ENCODE peak calls at places on chromosomes 1 and 21, in seven cellular contexts. D is epithelial cell of esophagus; O is activated T-helper 1 cell treated with anti-CD3 and anti-CD28 coated beads, Interleukin-12 subunit alpha, Interleukin-12 subunit beta, Interleukin-2, Interleukin-4 antibody, amounts not matched to agents 30 ng/mL and 10 ng/mL and 1 ng/mL, durations not matched to agents 14 hours and 24 hours and 36 hours; S is T follicular helper cell; N is endodermal cell; R is HTR-8/SVneo; J is NCI-H82. Q is an unnamed sample.

GRCh38 chr1:157301477-157302198 is 163.4 kb upstream of the ETV3 start:
- DNase-seq in D (no peak), R (no peak), S (no peak), O (no peak), J (no peak), N (peak; percentile 23), Q (no peak)

GRCh38 chr1:30478288-30478687 is 245.1 kb downstream of the MATN1 start:
- DNase-seq in O (no peak), N (no peak), D (no peak), J (no peak), R (no peak), S (no peak), Q (no peak)

GRCh38 chr1:175600721-175601440 is 142.5 kb downstream of the TNR start:
- DNase-seq in D (no peak), N (no peak), S (no peak), O (peak; percentile 29), R (no peak), J (no peak), Q (no peak)

GRCh38 chr1:6260433-6260934 is 414 bp downstream of the GPR153 start:
- DNase-seq in N (peak; percentile 70), D (no peak), O (no peak), S (no peak), J (peak; percentile 61), R (peak; percentile 56), Q (no peak)

GRCh38 chr1:8782001-8782620 is 35.3 kb downstream of the RERE start:
- DNase-seq in O (no peak), R (no peak), D (no peak), N (no peak), S (no peak), J (peak; percentile 72), Q (no peak)

GRCh38 chr1:95655321-95656020 is 421.5 kb downstream of the RWDD3 start:
- DNase-seq in O (no peak), N (no peak), S (no peak), J (peak; percentile 64), R (no peak), D (no peak), Q (no peak)

GRCh38 chr21:27735699-27736098 is 768.8 kb upstream of the ADAMTS5 start:
- DNase-seq in R (no peak), O (no peak), J (no peak), N (no peak), D (no peak), S (no peak), Q (no peak)

GRCh38 chr1:23100074-23100748 is 68.4 kb downstream of the LUZP1 start:
- DNase-seq in J (peak; percentile 84), R (peak; percentile 67), D (peak; percentile 93), N (no peak), S (no peak), O (peak; percentile 47), Q (peak; percentile 27)

GRCh38 chr1:109659145-109659544 is 3.2 kb downstream of the GSTM4 start:
- DNase-seq in N (no peak), S (no peak), O (no peak), R (no peak), D (no peak), J (no peak), Q (no peak)

GRCh38 chr1:91557039-91557690 is 56.5 kb downstream of the CDC7 start:
- DNase-seq in R (no peak), S (no peak), N (no peak), D (no peak), J (no peak), O (no peak), Q (no peak)

GRCh38 chr1:207963429-207964194 is 52.7 kb upstream of the CD34 start:
- DNase-seq in R (peak; percentile 95), N (peak; percentile 95), S (peak; percentile 71), D (peak; percentile 69), J (peak; percentile 91), O (peak; percentile 84), Q (peak; percentile 77)

Q was measured in effector CD4-positive, alpha-beta T cell.